ENCODE peak calls at places on chromosomes 12 and 14, in five cellular contexts. S is amniotic stem cell; K is endodermal cell; D is neural crest cell; U is stimulated activated CD8-positive, alpha-beta memory T cell treated with anti-CD3 and anti-CD28 coated beads, Interleukin-7, amount 100 ng/mL, for 4 hours. X is an unnamed sample.

GRCh38 chr12:77943466-77943865 is 112.8 kb downstream of the NAV3 start:
- DNase-seq in S (no peak), K (no peak), D (no peak), U (no peak), X (no peak)

GRCh38 chr14:44589180-44589579 is 82.1 kb upstream of the FSCB start:
- DNase-seq in S (no peak), K (no peak), D (no peak), U (no peak), X (no peak)

GRCh38 chr12:56839489-56840442 is 76.6 kb downstream of the HSD17B6 start:
- DNase-seq in S (no peak), K (peak), D (peak), U (no peak), X (peak)

GRCh38 chr14:68775614-68776126 is 17.2 kb downstream of the ZFP36L1 start:
- DNase-seq in S (no peak), K (peak), D (no peak), U (no peak), X (peak)

GRCh38 chr12:6947615-6948014 is 3.5 kb upstream of the PTPN6 start:
- DNase-seq in S (no peak), K (no peak), D (no peak), U (no peak), X (no peak)

GRCh38 chr12:69985656-69986055 is 160.6 kb downstream of the MYRFL start:
- DNase-seq in S (no peak), K (peak), D (no peak), U (no peak), X (peak)

GRCh38 chr12:22355011-22355580 is 20.6 kb upstream of the ST8SIA1 start:
- DNase-seq in S (no peak), K (no peak), D (no peak), U (no peak), X (no peak)

GRCh38 chr12:124786065-124786964 is 77.3 kb downstream of the SCARB1 start:
- DNase-seq in S (peak), K (peak), D (peak), U (no peak), X (peak)

GRCh38 chr12:25495336-25496097 is 57.6 kb downstream of the LMNTD1 start:
- DNase-seq in S (peak), K (peak), D (no peak), U (no peak), X (no peak)

GRCh38 chr12:115455268-115455681 is 771.3 kb upstream of the TBX3 start:
- DNase-seq in S (no peak), K (peak), D (no peak), U (no peak), X (no peak)

GRCh38 chr12:87323369-87323768 is 705.8 kb downstream of the C12orf50 start:
- DNase-seq in S (peak), K (no peak), D (no peak), U (no peak), X (no peak)

GRCh38 chr14:68312884-68313725 is 479.8 kb downstream of the ZFP36L1 start:
- DNase-seq in S (no peak), K (peak), D (no peak), U (no peak), X (no peak)

GRCh38 chr12:94171595-94171930 is 23.2 kb downstream of the PLXNC1 start:
- DNase-seq in S (no peak), K (no peak), D (no peak), U (no peak), X (no peak)

GRCh38 chr12:117967512-117967911 is 1.3 kb downstream of the KSR2 start:
- DNase-seq in S (no peak), K (peak), D (no peak), U (no peak), X (peak)

GRCh38 chr12:110796952-110797351 is 49.8 kb upstream of the CCDC63 start:
- DNase-seq in S (no peak), K (no peak), D (no peak), U (no peak), X (no peak)

GRCh38 chr12:78696267-78696666 is 168.3 kb upstream of the SYT1 start:
- DNase-seq in S (no peak), K (no peak), D (no peak), U (no peak), X (no peak)